ENCODE peak calls at places on chromosomes 7 and 10, in four cellular contexts. G, D, J and S are unnamed samples.

GRCh38 chr10:46272863-46273415 is 13.9 kb upstream of the ANTXRL start:
- DNase-seq in G (no peak), D (no peak), J (no peak), S (no peak)

GRCh38 chr7:126483972-126484371 is 768.8 kb downstream of the GRM8 start:
- DNase-seq in G (no peak), D (no peak), J (no peak), S (no peak)

GRCh38 chr7:135602304-135602703 is 44.6 kb downstream of the NUP205 start:
- DNase-seq in G (no peak), D (no peak), J (no peak), S (no peak)

GRCh38 chr10:16586358-16587138 is 64.9 kb upstream of the C1QL3 start:
- DNase-seq in G (no peak), D (no peak), J (no peak), S (peak)

GRCh38 chr7:157751351-157751750 is 414.5 kb downstream of the DNAJB6 start:
- DNase-seq in G (no peak), D (no peak), J (no peak), S (no peak)

GRCh38 chr7:46932656-46933424 is 649.1 kb downstream of the TNS3 start:
- DNase-seq in G (no peak), D (no peak), J (no peak), S (no peak)

GRCh38 chr7:134587736-134588135 is 38.8 kb downstream of the AKR1B15 start:
- DNase-seq in G (no peak), D (no peak), J (no peak), S (no peak)

GRCh38 chr7:2632717-2633537 is 1.1 kb downstream of the TTYH3 start:
- DNase-seq in G (no peak), D (no peak), J (peak), S (no peak)

GRCh38 chr7:128932862-128933821 is 4.6 kb upstream of the IRF5 start:
- DNase-seq in G (no peak), D (no peak), J (no peak), S (peak)

GRCh38 chr7:116588641-116589594 is 64.1 kb downstream of the CAV1 start:
- DNase-seq in G (peak), D (no peak), J (peak), S (no peak)

GRCh38 chr7:124718032-124718766 is 47.4 kb downstream of the GPR37 start:
- DNase-seq in G (no peak), D (no peak), J (no peak), S (no peak)

GRCh38 chr7:129903935-129904334 is 48.8 kb downstream of the UBE2H start:
- DNase-seq in G (no peak), D (no peak), J (no peak), S (peak)

GRCh38 chr10:50540069-50540825 is 83.5 kb downstream of the SGMS1 start:
- DNase-seq in G (no peak), D (no peak), J (no peak), S (no peak)

GRCh38 chr10:116271593-116272496 is 1.2 kb downstream of the GFRA1 start:
- DNase-seq in G (no peak), D (no peak), J (no peak), S (no peak)

GRCh38 chr7:3943779-3944520 is 642.9 kb downstream of the SDK1 start:
- DNase-seq in G (no peak), D (no peak), J (no peak), S (no peak)

GRCh38 chr10:35716776-35717175 is 74.7 kb upstream of the FZD8 start:
- DNase-seq in G (no peak), D (no peak), J (no peak), S (no peak)

GRCh38 chr7:102834466-102834865 is 78.3 kb upstream of the LRRC17 start:
- DNase-seq in G (no peak), D (no peak), J (no peak), S (no peak)

DNA sequence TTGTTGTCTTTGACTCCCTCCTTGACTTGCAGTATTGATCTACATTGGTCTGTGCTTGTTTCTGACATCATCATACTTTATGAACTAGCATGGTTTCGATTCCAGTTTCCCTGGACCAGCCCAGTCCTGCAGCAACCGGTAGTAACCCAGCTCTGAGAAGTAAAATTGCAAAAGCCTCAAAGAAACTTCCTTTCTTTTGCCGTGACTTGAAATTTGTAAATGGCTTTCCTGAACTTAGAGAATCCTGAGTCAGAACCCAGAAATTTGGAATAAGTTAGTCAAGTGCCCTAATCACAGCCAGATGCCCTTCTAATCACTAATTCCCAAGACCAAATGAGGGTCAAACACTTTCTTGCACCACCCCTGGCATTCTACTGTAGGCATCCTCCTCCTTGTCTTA is 15.0 kb downstream of the TAS2R60 start:
- DNase-seq in G (no peak), D (no peak), J (no peak), S (no peak)
- TF ChIP-seq EGR1 in G (no peak), D (no peak), J (no peak), S (no peak)

GRCh38 chr7:99270702-99271101 is 1.9 kb upstream of the MYH16 start:
- DNase-seq in G (no peak), D (no peak), J (no peak), S (no peak)
- TF ChIP-seq EGR1 in G (no peak), D (no peak), J (no peak), S (no peak)

GRCh38 chr7:91557789-91558396 is 293.7 kb downstream of the FZD1 start:
- DNase-seq in G (no peak), D (no peak), J (peak), S (peak)
- TF ChIP-seq EGR1 in G (no peak), D (no peak), J (no peak), S (no peak)

GRCh38 chr10:18345308-18345707 is 205.1 kb downstream of the CACNB2 start:
- DNase-seq in G (no peak), D (no peak), J (no peak), S (no peak)

GRCh38 chr10:18352175-18352574 is 212.0 kb downstream of the CACNB2 start:
- DNase-seq in G (no peak), D (no peak), J (no peak), S (no peak)

GRCh38 chr10:18351426-18351825 is 211.2 kb downstream of the CACNB2 start:
- DNase-seq in G (no peak), D (no peak), J (no peak), S (no peak)

DNA sequence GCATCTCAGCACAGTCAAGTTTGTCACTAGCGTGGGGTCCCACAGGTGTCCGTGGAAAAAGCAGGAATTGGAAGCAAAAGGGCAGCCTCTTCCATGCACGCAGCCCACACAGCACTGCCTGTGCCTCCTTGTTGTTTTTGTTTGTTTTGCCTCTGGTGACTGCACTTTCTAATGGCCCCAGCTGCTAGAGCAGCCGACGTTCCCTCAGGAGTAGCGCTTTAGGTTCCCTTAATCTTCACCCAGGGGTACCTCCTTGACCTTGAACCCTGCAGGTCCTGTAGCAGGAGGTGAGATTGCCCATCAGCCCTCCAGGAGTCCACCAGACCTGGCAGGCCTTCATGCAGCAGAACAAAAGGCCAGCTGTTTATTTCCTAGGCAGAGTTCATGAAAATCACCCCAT is 210.1 kb downstream of the CACNB2 start:
- DNase-seq in G (no peak), D (no peak), J (no peak), S (no peak)
- TF ChIP-seq EGR1 in G (no peak), D (no peak), J (no peak), S (no peak)

DNA sequence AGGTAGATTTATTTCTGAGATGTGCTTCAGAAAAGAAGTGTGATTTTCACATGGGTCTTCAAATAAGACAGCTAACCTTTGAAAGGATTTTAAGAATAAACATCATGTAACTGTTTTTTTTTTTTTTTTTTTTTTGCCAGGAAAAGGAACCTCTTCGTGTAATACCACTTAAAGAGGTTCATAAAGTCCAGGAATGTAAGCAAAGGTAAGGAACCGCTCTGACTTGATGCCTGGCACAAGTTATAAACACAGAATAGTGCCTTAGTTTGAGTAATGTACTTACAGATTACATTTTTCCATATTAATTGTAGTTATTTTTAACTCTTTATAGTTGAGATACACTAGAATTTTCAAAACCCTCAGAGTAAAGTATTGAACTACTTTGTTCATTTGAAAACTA is 30.4 kb upstream of the ARMS2 start:
- DNase-seq in G (no peak), D (no peak), J (no peak), S (no peak)
- TF ChIP-seq EGR1 in G (no peak), D (no peak), J (no peak), S (no peak)